ENCODE peak calls at places on chromosomes 1 and 21, in six cellular contexts. L is adrenal gland, J is B cell, E is IMR-90, C is fibroblast of the aortic adventitia, I is fibroblast of lung. K is an unnamed sample.

GRCh38 chr1:206892351-206892984 is 4.8 kb upstream of the IL24 start:
- DNase-seq in E (peak), J (no peak), L (no peak), C (peak), I (peak), K (no peak)

GRCh38 chr1:23395162-23395724 is 25.6 kb upstream of the ZNF436 start:
- DNase-seq in L (peak), E (no peak), C (no peak), J (no peak), I (no peak), K (no peak)

GRCh38 chr1:162560303-162561036 is 1.1 kb upstream of the UAP1 start:
- DNase-seq in I (no peak), J (no peak), L (no peak), C (no peak), E (no peak), K (no peak)

GRCh38 chr1:156151093-156151688 is 2.2 kb upstream of the SEMA4A start:
- DNase-seq in J (peak), L (no peak), E (peak), C (peak), I (peak), K (peak)

GRCh38 chr1:15137807-15138206 is 15.7 kb upstream of the TMEM51 start:
- DNase-seq in I (no peak), C (no peak), L (peak), E (no peak), J (no peak), K (peak)

GRCh38 chr1:50419192-50419906 is 3.9 kb downstream of the DMRTA2 start:
- DNase-seq in E (no peak), L (no peak), C (no peak), J (no peak), I (no peak), K (no peak)

GRCh38 chr1:169526120-169526832 is 40.5 kb upstream of the SLC19A2 start:
- DNase-seq in I (no peak), C (no peak), L (no peak), E (no peak), J (no peak), K (no peak)

GRCh38 chr1:14440731-14441130 is 157.8 kb upstream of the KAZN start:
- DNase-seq in L (no peak), C (no peak), J (no peak), I (peak), E (no peak), K (no peak)

GRCh38 chr1:22855668-22856606 is 116.7 kb downstream of the LACTBL1 start:
- DNase-seq in I (no peak), L (no peak), E (no peak), J (no peak), C (no peak), K (no peak)

GRCh38 chr1:26138974-26139558 is 19.8 kb upstream of the FAM110D start:
- DNase-seq in E (no peak), J (no peak), I (no peak), L (no peak), C (no peak), K (no peak)

GRCh38 chr1:185308126-185308525 is 8.9 kb downstream of the IVNS1ABP start:
- DNase-seq in L (no peak), J (no peak), E (no peak), C (no peak), I (no peak), K (no peak)

GRCh38 chr1:205505076-205505729 is 734 bp downstream of the CDK18 start:
- DNase-seq in J (no peak), C (no peak), L (no peak), E (no peak), I (no peak), K (no peak)

GRCh38 chr1:87305762-87306161 is 22.9 kb upstream of the LMO4 start:
- DNase-seq in I (peak), E (no peak), C (peak), L (no peak), J (no peak), K (no peak)

GRCh38 chr1:168084396-168085231 is 52.1 kb downstream of the GPR161 start:
- DNase-seq in L (no peak), J (peak), C (peak), I (peak), E (peak), K (peak)

GRCh38 chr1:111085666-111086065 is 54.2 kb downstream of the DRAM2 start:
- DNase-seq in C (no peak), I (no peak), L (no peak), E (no peak), J (no peak), K (no peak)

GRCh38 chr1:247747616-247748015 is 325 bp downstream of the OR14A2 start:
- DNase-seq in E (peak), C (peak), I (peak), J (no peak), L (no peak), K (no peak)

GRCh38 chr1:10459185-10459584 is 9.4 kb downstream of the CORT start:
- DNase-seq in J (no peak), I (peak), E (peak), L (peak), C (peak), K (no peak)

GRCh38 chr1:50416553-50417453 is 6.4 kb downstream of the DMRTA2 start:
- DNase-seq in J (no peak), C (no peak), L (no peak), E (no peak), I (no peak), K (no peak)

GRCh38 chr1:244963231-244963826 is 99.0 kb upstream of the HNRNPU start:
- DNase-seq in J (no peak), C (peak), E (peak), L (no peak), I (peak), K (no peak)

GRCh38 chr1:234781241-234782056 is 171.5 kb upstream of the IRF2BP2 start:
- DNase-seq in C (no peak), I (no peak), J (no peak), L (no peak), E (peak), K (no peak)

GRCh38 chr1:29682918-29683314 is 446.6 kb downstream of the PTPRU start:
- DNase-seq in C (peak), E (peak), J (no peak), I (peak), L (no peak), K (no peak)

GRCh38 chr1:180043785-180044184 is 89.2 kb downstream of the CEP350 start:
- DNase-seq in I (no peak), C (no peak), E (no peak), L (no peak), J (no peak), K (no peak)

GRCh38 chr1:213550804-213551203 is 437.0 kb upstream of the PROX1 start:
- DNase-seq in E (no peak), L (no peak), I (no peak), J (no peak), C (no peak), K (no peak)

GRCh38 chr1:96362623-96363022 is 359.0 kb upstream of the PTBP2 start:
- DNase-seq in I (peak), C (peak), L (peak), J (no peak), E (peak), K (peak)

GRCh38 chr21:29117372-29117955 is 13.0 kb upstream of the MAP3K7CL start:
- DNase-seq in C (no peak), I (no peak), L (no peak), E (no peak), J (no peak), K (no peak)

GRCh38 chr1:64923294-64923718 is 43.0 kb downstream of the JAK1 start:
- DNase-seq in I (peak), E (no peak), L (no peak), C (peak), J (no peak), K (no peak)

GRCh38 chr21:42455196-42455595 is 40.8 kb downstream of the RSPH1 start:
- DNase-seq in E (no peak), C (no peak), J (peak), L (no peak), I (no peak), K (no peak)

GRCh38 chr1:36989260-36989659 is 45.1 kb downstream of the GRIK3 start:
- DNase-seq in C (no peak), E (no peak), L (peak), J (no peak), I (no peak), K (no peak)

GRCh38 chr1:84724128-84724860 is 34.0 kb upstream of the SSX2IP start:
- DNase-seq in E (no peak), J (no peak), C (no peak), L (no peak), I (no peak), K (no peak)

GRCh38 chr1:183863852-183864251 is 58.9 kb downstream of the RGL1 start:
- DNase-seq in E (no peak), I (no peak), J (no peak), C (no peak), L (no peak), K (no peak)

GRCh38 chr21:41232055-41232454 is 64.1 kb downstream of the BACE2 start:
- DNase-seq in J (peak), L (no peak), C (no peak), E (no peak), I (no peak), K (no peak)

GRCh38 chr1:205296154-205296553 is 25.4 kb downstream of the NUAK2 start:
- DNase-seq in C (no peak), E (no peak), J (no peak), L (no peak), I (no peak), K (no peak)

GRCh38 chr1:226827458-226827857 is 43.0 kb upstream of the PSEN2 start:
- DNase-seq in L (peak), I (no peak), C (peak), J (no peak), E (no peak), K (no peak)

GRCh38 chr21:15560383-15561056 is 169.3 kb upstream of the USP25 start:
- DNase-seq in J (no peak), L (no peak), I (peak), C (no peak), E (no peak), K (no peak)

DNA sequence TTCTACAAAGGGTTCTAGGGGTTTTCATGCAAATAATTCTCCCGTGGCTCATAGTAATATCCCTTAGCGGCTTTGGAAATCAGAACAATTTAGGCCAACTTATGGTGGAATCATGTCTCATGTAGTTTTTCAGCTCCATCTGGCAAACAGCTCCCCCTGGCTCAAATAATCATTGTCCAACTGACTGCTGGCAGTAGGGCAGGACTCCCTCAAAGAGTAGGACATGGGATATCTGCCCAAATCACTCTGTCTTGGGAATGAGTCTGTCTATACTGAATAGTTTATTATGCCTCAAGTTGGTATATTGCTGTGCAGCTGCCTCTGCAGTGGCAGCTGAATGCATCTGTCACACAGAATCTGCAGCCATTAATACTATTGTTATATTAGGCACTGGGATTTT is 255.7 kb downstream of the COL11A1 start:
- DNase-seq in I (no peak), J (no peak), L (no peak), E (peak), C (no peak), K (no peak)
- TF ChIP-seq CTCF in I (no peak), J (no peak), L (no peak), E (peak), C (no peak), K (no peak)

GRCh38 chr1:7117599-7118281 is 332.5 kb downstream of the CAMTA1 start:
- DNase-seq in E (peak), L (peak), C (peak), J (no peak), I (peak), K (no peak)
- TF ChIP-seq CTCF in E (peak), L (no peak), C (peak), J (no peak), I (no peak), K (no peak)

DNA sequence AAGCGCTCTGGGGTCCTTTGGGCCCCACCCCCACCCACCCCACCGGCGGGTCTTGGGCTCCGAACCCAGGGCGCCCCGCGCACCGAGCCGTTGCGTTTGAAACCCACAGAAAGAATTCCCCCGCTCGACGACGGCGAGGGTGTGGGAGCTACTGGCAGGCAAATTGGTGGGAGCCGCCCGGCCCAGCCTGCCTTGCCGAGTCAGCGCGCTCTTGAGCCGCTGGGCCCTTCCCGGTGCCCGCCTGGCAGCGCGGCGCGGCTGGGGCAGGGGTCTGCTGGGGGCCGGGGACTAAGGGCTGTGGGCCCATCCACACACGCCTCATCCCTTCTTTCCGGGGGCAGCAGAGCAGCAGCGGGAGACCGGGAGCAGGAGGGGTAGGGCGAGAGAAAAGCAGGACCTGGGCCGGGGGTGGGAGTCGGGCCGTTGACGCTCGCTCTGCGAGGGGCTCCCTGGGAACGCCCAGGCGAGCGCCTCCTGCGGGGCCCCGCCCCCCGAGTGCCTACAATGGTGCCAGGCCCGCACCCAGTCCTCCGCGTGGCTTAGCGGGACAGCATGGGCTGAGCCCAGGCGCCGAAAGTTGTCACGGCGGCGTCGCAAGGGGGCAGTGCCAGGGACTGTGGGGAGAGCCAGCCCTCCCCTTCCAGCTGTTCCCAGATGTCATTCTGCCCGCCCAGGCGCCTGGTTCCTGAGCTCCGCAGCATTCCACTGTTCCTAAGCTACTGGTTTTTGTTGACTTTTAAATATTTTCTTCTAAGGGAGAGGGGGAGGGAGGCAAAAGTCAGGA is at the start of gene C1orf94:
- DNase-seq in C (no peak), L (no peak), E (no peak), J (no peak), I (no peak), K (no peak)
- TF ChIP-seq CTCF in C (no peak), L (no peak), E (no peak), J (no peak), I (no peak), K (no peak)

GRCh38 chr1:197865809-197866208 is 36.6 kb upstream of the C1orf53 start:
- DNase-seq in L (no peak), J (no peak), I (no peak), C (no peak), E (no peak), K (no peak)

GRCh38 chr1:197859024-197859423 is 43.4 kb upstream of the C1orf53 start:
- DNase-seq in L (no peak), C (peak), E (no peak), J (no peak), I (no peak), K (no peak)

GRCh38 chr1:197862221-197862620 is 40.2 kb upstream of the C1orf53 start:
- DNase-seq in L (no peak), J (no peak), I (no peak), C (no peak), E (no peak), K (no peak)

GRCh38 chr1:197857477-197857876 is 45.0 kb upstream of the C1orf53 start:
- DNase-seq in E (no peak), C (no peak), I (no peak), L (no peak), J (no peak), K (no peak)

DNA sequence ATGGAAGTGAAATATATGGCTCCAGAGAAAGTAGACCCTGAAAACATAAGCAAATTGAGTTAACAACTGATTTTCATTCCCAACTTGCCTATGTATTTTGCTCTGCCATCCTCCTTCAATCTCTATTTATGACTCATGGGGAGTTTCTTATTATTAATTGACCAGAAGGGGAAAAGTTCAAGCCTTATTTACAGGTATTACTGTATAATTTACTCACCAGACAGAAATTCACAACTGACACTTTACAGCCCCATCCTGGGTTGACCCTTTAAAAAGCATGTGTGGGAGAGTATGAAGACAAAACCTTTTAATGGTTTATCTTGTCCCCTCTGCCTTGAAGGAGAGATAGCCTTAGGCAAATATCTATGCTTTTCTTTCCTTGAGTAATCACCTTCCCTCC is 39.8 kb upstream of the C1orf53 start:
- DNase-seq in C (no peak), E (peak), L (no peak), I (peak), J (no peak), K (no peak)
- TF ChIP-seq CTCF in C (no peak), E (no peak), L (no peak), I (no peak), J (no peak), K (no peak)